ENCODE peak calls at places on chromosomes 12 and 14, in eight cellular contexts. W, J, V, F, G, K, S and Z are unnamed samples.

GRCh38 chr12:5186715-5187114 is 143.0 kb downstream of the KCNA5 start:
- DNase-seq in J (no peak), F (no peak), S (no peak), W (no peak), V (no peak), K (no peak), G (no peak), Z (no peak)

GRCh38 chr12:48901278-48901677 is 24.0 kb downstream of the FKBP11 start:
- DNase-seq in S (no peak), F (no peak), G (no peak), W (no peak), V (no peak), J (no peak), K (no peak), Z (peak; percentile 16)

GRCh38 chr12:8609061-8609570 is 3.5 kb downstream of the AICDA start:
- DNase-seq in S (no peak), K (peak; percentile 15), G (peak; percentile 54), V (peak; percentile 28), F (no peak), J (no peak), W (no peak), Z (peak; percentile 50)

GRCh38 chr12:132109741-132110140 is 34.4 kb downstream of the DDX51 start:
- DNase-seq in F (no peak), G (no peak), V (no peak), S (no peak), W (no peak), J (no peak), K (no peak), Z (no peak)

GRCh38 chr14:71908141-71908540 is 24.1 kb upstream of the RGS6 start:
- DNase-seq in K (no peak), J (no peak), W (no peak), G (no peak), F (no peak), V (no peak), S (no peak), Z (peak; percentile 18)

GRCh38 chr14:81268016-81268416 is 47.3 kb upstream of the GTF2A1 start:
- DNase-seq in J (no peak), V (no peak), W (no peak), K (no peak), S (no peak), F (no peak), G (no peak), Z (peak; percentile 39)

GRCh38 chr14:64649383-64649998 is 54.7 kb upstream of the PLEKHG3 start:
- DNase-seq in W (no peak), F (no peak), J (no peak), G (peak; percentile 50), V (no peak), S (no peak), K (no peak), Z (peak; percentile 48)

GRCh38 chr12:6334940-6335450 is 6.9 kb downstream of the TNFRSF1A start:
- DNase-seq in S (no peak), J (no peak), G (no peak), K (no peak), V (no peak), F (no peak), W (no peak), Z (no peak)

GRCh38 chr12:108194585-108194984 is 65.5 kb downstream of the WSCD2 start:
- DNase-seq in F (no peak), G (no peak), K (no peak), V (no peak), W (no peak), S (no peak), J (no peak), Z (no peak)

GRCh38 chr12:133233006-133233405 is 2.7 kb downstream of the ANHX start:
- DNase-seq in V (no peak), S (no peak), K (no peak), G (no peak), F (no peak), J (no peak), W (no peak), Z (no peak)

GRCh38 chr12:31405021-31405420 is 79.1 kb upstream of the SINHCAF start:
- DNase-seq in S (no peak), K (no peak), F (no peak), W (no peak), G (no peak), V (no peak), J (no peak), Z (no peak)

GRCh38 chr14:102474934-102475333 is 34.6 kb downstream of the ANKRD9 start:
- DNase-seq in J (peak; percentile 86), F (peak; percentile 95), V (no peak), G (peak; percentile 26), W (no peak), K (no peak), S (no peak), Z (no peak)

GRCh38 chr12:71626098-71626497 is 37.5 kb downstream of the ZFC3H1 start:
- DNase-seq in G (no peak), J (no peak), W (no peak), S (no peak), K (no peak), F (no peak), V (no peak), Z (no peak)

GRCh38 chr12:27975222-27976136 is 2.9 kb upstream of the PTHLH start:
- DNase-seq in W (no peak), K (no peak), G (peak; percentile 72), V (no peak), S (no peak), J (no peak), F (peak; percentile 43), Z (peak; percentile 81)

GRCh38 chr14:53619625-53620324 is 336.9 kb downstream of the BMP4 start:
- DNase-seq in W (no peak), F (no peak), G (peak; percentile 45), J (no peak), S (no peak), V (no peak), K (no peak), Z (peak; percentile 33)

GRCh38 chr14:73973497-73973896 is 23.4 kb downstream of the COQ6 start:
- DNase-seq in K (no peak), W (no peak), S (no peak), V (no peak), F (no peak), J (no peak), G (no peak), Z (no peak)

GRCh38 chr14:22200977-22201605 is 387.9 kb downstream of the DAD1 start:
- DNase-seq in K (peak; percentile 20), V (peak; percentile 21), S (peak; percentile 3), G (peak; percentile 67), W (no peak), J (no peak), F (no peak), Z (peak; percentile 48)

GRCh38 chr14:89848165-89848564 is 106.4 kb downstream of the EFCAB11 start:
- DNase-seq in J (no peak), V (no peak), W (no peak), F (no peak), G (peak; percentile 30), K (no peak), S (no peak), Z (no peak)

GRCh38 chr12:47989023-47989417 is 15.3 kb downstream of the COL2A1 start:
- DNase-seq in V (no peak), J (no peak), W (no peak), K (no peak), F (no peak), G (no peak), S (no peak), Z (no peak)

GRCh38 chr14:35438910-35439713 is 34.6 kb upstream of the NFKBIA start:
- DNase-seq in V (no peak), F (no peak), J (no peak), K (no peak), W (no peak), G (no peak), S (no peak), Z (no peak)

GRCh38 chr12:116194935-116195431 is 82.5 kb downstream of the MED13L start:
- DNase-seq in W (peak; percentile 3), K (no peak), G (no peak), J (no peak), S (peak; percentile 38), F (no peak), V (peak; percentile 54), Z (no peak)